ENCODE peak calls at places on chromosomes 12 and 14, in six cellular contexts. N, D, J, H, M and W are unnamed samples.
A peak's percentile ranks its signal among the peaks of the same experiment; 100 is the strongest.

GRCh38 chr12:80059875-80060274 is 39.5 kb upstream of the OTOGL start:
- DNase-seq in N (no peak), D (no peak), J (no peak), H (no peak), M (no peak), W (no peak)

GRCh38 chr12:121284551-121285390 is 11.7 kb downstream of the CAMKK2 start:
- DNase-seq in N (peak; percentile 35), D (no peak), J (no peak), H (no peak), M (no peak), W (no peak)

GRCh38 chr14:100664841-100665425 is 61.8 kb upstream of the DLK1 start:
- DNase-seq in N (no peak), D (no peak), J (no peak), H (no peak), M (peak; percentile 48), W (no peak)

GRCh38 chr12:121060149-121061001 is 21.3 kb upstream of the OASL start:
- DNase-seq in N (peak; percentile 45), D (peak; percentile 84), J (peak; percentile 29), H (no peak), M (peak; percentile 65), W (no peak)

GRCh38 chr12:78191611-78192010 is 360.9 kb downstream of the NAV3 start:
- DNase-seq in N (no peak), D (no peak), J (no peak), H (no peak), M (no peak), W (no peak)

GRCh38 chr12:1576410-1577240 is 17.8 kb downstream of the FBXL14 start:
- DNase-seq in N (no peak), D (no peak), J (no peak), H (no peak), M (peak; percentile 80), W (no peak)

GRCh38 chr12:131222271-131223139 is 268.8 kb downstream of the ADGRD1 start:
- DNase-seq in N (no peak), D (no peak), J (peak; percentile 37), H (no peak), M (no peak), W (no peak)

GRCh38 chr14:91067186-91067585 is 6.7 kb upstream of the RPS6KA5 start:
- DNase-seq in N (no peak), D (no peak), J (no peak), H (no peak), M (no peak), W (no peak)

GRCh38 chr12:72030272-72030671 is 91.6 kb downstream of the TPH2 start:
- DNase-seq in N (no peak), D (no peak), J (no peak), H (no peak), M (no peak), W (no peak)

GRCh38 chr12:53952871-53953734 is 1.6 kb upstream of the HOXC12 start:
- DNase-seq in N (no peak), D (peak; percentile 81), J (no peak), H (no peak), M (no peak), W (no peak)

GRCh38 chr12:111993290-111994150 is 19.4 kb downstream of the TMEM116 start:
- DNase-seq in N (no peak), D (no peak), J (no peak), H (no peak), M (no peak), W (no peak)

GRCh38 chr12:114355389-114356088 is 50.4 kb downstream of the TBX5 start:
- DNase-seq in N (no peak), D (peak; percentile 87), J (no peak), H (no peak), M (peak; percentile 7), W (no peak)

GRCh38 chr12:617304-617915 is 45.8 kb downstream of the NINJ2 start:
- DNase-seq in N (peak; percentile 46), D (no peak), J (no peak), H (peak; percentile 36), M (peak; percentile 50), W (no peak)

GRCh38 chr14:77265187-77265515 is 5.9 kb downstream of the NGB start:
- DNase-seq in N (no peak), D (no peak), J (no peak), H (no peak), M (no peak), W (no peak)
- H3K27ac ChIP-seq in N (no peak overlapping the region), D (no peak overlapping the region), J (no peak overlapping the region), H (no peak overlapping the region), M (no peak overlapping the region), W (no peak overlapping the region)

DNA sequence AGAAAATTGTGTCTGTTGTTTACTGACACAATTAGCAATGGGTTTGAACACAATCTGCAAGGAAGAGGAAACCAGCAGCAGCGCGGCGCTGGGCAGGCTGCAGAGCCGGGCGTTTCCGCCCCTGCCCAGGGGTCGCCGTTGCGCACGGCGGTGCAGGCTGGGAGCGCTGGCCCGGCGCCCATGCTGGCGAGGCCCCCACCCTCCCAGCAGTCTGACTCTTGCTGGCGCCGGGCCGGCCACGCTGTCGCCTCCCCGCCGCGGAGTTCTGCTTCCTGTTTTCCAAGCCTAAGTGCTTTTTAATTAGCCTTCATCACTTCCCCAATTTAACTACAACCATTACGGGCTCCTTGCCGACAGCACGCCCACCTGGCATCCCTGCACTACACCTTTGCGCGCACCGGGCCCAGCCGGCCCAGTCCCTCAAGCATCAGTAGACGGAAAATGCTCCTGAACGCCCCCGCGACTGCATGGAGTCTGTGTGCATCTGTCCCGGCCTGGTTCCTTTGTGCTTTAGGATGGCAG is 212.1 kb downstream of the GXYLT1 start:
- DNase-seq in N (peak; percentile 28), D (peak; percentile 66), J (no peak), H (peak; percentile 17), M (peak; percentile 69), W (no peak)
- H3K27ac ChIP-seq in N (peak overlapping the region; percentile 7), D (no peak overlapping the region), J (no peak overlapping the region), H (no peak overlapping the region), M (peak overlapping the region; percentile 13), W (no peak overlapping the region)

GRCh38 chr12:88401153-88401552 is 179.1 kb downstream of the KITLG start:
- DNase-seq in N (no peak), D (no peak), J (no peak), H (no peak), M (no peak), W (no peak)
- H3K27ac ChIP-seq in N (peak overlapping the region; percentile 31), D (no peak overlapping the region), J (no peak overlapping the region), H (no peak overlapping the region), M (no peak overlapping the region), W (no peak overlapping the region)

DNA sequence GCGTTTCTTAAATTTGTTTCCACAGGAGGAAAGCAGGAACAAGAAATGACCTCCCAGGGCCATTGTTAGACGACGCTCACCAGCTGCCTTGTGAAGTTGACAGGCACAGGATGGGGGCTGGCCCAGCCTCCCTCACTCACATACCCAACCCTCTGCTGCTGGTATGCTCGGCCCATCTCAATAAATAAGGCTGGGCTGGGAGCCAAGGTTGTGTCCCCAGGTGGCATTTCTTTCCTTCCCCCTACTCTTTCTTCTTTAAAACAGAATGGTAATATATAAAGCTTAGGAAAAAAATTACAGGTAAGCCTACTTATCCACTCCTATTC is 93.0 kb downstream of the ACTN1 start:
- DNase-seq in N (no peak), D (no peak), J (no peak), H (no peak), M (no peak), W (no peak)
- H3K27ac ChIP-seq in N (peak overlapping the region; percentile 53), D (no peak overlapping the region), J (no peak overlapping the region), H (no peak overlapping the region), M (no peak overlapping the region), W (peak overlapping the region; percentile 91)